ENCODE peak calls at places on chromosomes 7 and 10, in six cellular contexts. P is spleen; J is LoVo; U is neural crest cell; O is H7; X is stimulated activated CD4-positive, alpha-beta T cell treated with anti-CD3 and anti-CD28 coated beads, Interleukin-2, amount 100 ng/mL, for 48 hours. B is an unnamed sample.
A peak's percentile ranks its signal among the peaks of the same experiment; 100 is the strongest.

GRCh38 chr10:103244663-103245271 is 920 bp upstream of the RPEL1 start:
- DNase-seq in P (peak; percentile 78), J (peak; percentile 66), U (peak; percentile 57), O (peak; percentile 86), X (peak; percentile 54), B (peak; percentile 86)

GRCh38 chr10:24468281-24468751 is 255.4 kb downstream of the ARHGAP21 start:
- DNase-seq in P (no peak), J (no peak), U (no peak), O (no peak), X (no peak), B (no peak)

GRCh38 chr10:79487296-79488194 is 24.8 kb upstream of the EIF5AL1 start:
- DNase-seq in P (peak; percentile 81), J (peak; percentile 42), U (peak; percentile 38), O (peak; percentile 86), X (peak; percentile 8), B (no peak)

GRCh38 chr10:67943917-67944316 is 59.5 kb downstream of the SIRT1 start:
- DNase-seq in P (no peak), J (no peak), U (no peak), O (no peak), X (no peak), B (no peak)

GRCh38 chr10:97850446-97850845 is 803 bp downstream of the GOLGA7B start:
- DNase-seq in P (no peak), J (no peak), U (no peak), O (no peak), X (no peak), B (no peak)

GRCh38 chr10:45495438-45496152 is 121.6 kb downstream of the ALOX5 start:
- DNase-seq in P (no peak), J (peak; percentile 3), U (no peak), O (no peak), X (no peak), B (no peak)

GRCh38 chr10:24957624-24958435 is 5.4 kb upstream of the PRTFDC1 start:
- DNase-seq in P (no peak), J (peak; percentile 50), U (no peak), O (no peak), X (no peak), B (no peak)

GRCh38 chr10:69449841-69450240 is 1.4 kb upstream of the TSPAN15 start:
- DNase-seq in P (peak; percentile 72), J (peak; percentile 85), U (peak; percentile 59), O (peak; percentile 78), X (peak; percentile 40), B (no peak)

GRCh38 chr10:13660545-13660920 is 73.8 kb downstream of the PRPF18 start:
- DNase-seq in P (no peak), J (no peak), U (no peak), O (no peak), X (no peak), B (no peak)

GRCh38 chr10:34690403-34691049 is 124.6 kb downstream of the PARD3 start:
- DNase-seq in P (no peak), J (no peak), U (no peak), O (no peak), X (no peak), B (no peak)

GRCh38 chr10:75444781-75445386 is 13.5 kb downstream of the LRMDA start:
- DNase-seq in P (no peak), J (no peak), U (no peak), O (no peak), X (no peak), B (no peak)

GRCh38 chr7:139362302-139362701 is 2.6 kb downstream of the LUC7L2 start:
- DNase-seq in P (no peak), J (no peak), U (no peak), O (peak; percentile 46), X (no peak), B (no peak)

GRCh38 chr10:33055636-33056035 is 97.6 kb upstream of the ITGB1 start:
- DNase-seq in P (no peak), J (no peak), U (no peak), O (no peak), X (no peak), B (no peak)

GRCh38 chr7:55024776-55025175 is 6.0 kb downstream of the EGFR start:
- DNase-seq in P (no peak), J (no peak), U (no peak), O (no peak), X (no peak), B (no peak)

B was measured in cardiac septum.